ENCODE peak calls at places on chromosomes 16 and 17, in nine cellular contexts. L is CD8-positive, alpha-beta T cell; B is stomach; O is AG10803; I is nephron progenitor cell; V is adrenal gland; T is H9; M is fibroblast of pulmonary artery; P is endodermal cell. A is an unnamed sample.

GRCh38 chr16:85901110-85901509 is 2.1 kb downstream of the IRF8 start:
- DNase-seq in L (no peak), B (no peak), O (no peak), I (no peak), V (no peak), T (no peak), M (no peak), P (no peak), A (no peak)

GRCh38 chr17:10640475-10640874 is 16.6 kb downstream of the MYH3 start:
- DNase-seq in L (no peak), B (no peak), O (peak; percentile 70), I (no peak), V (no peak), T (no peak), M (peak; percentile 6), P (no peak), A (peak; percentile 91)

GRCh38 chr16:14572535-14572934 is 57.5 kb downstream of the PARN start:
- DNase-seq in L (no peak), B (no peak), O (no peak), I (no peak), V (no peak), T (no peak), M (no peak), P (no peak), A (no peak)

GRCh38 chr17:9204623-9205329 is 183.5 kb downstream of the NTN1 start:
- DNase-seq in L (no peak), B (no peak), O (no peak), I (no peak), V (no peak), T (no peak), M (no peak), P (no peak), A (no peak)

GRCh38 chr16:81610144-81610842 is 165.7 kb downstream of the CMIP start:
- DNase-seq in L (no peak), B (peak; percentile 58), O (peak; percentile 81), I (no peak), V (peak; percentile 92), T (no peak), M (peak; percentile 79), P (no peak), A (peak; percentile 76)

GRCh38 chr17:58513391-58513912 is 986 bp downstream of the MTMR4 start:
- DNase-seq in L (no peak), B (no peak), O (no peak), I (no peak), V (no peak), T (no peak), M (no peak), P (no peak), A (no peak)

GRCh38 chr17:72121164-72122001 is 563 bp downstream of the SOX9 start:
- DNase-seq in L (no peak), B (peak; percentile 50), O (peak; percentile 50), I (peak; percentile 68), V (no peak), T (peak; percentile 73), M (peak; percentile 70), P (peak; percentile 90), A (peak; percentile 40)

GRCh38 chr16:84190731-84191388 is at the start of gene ADAD2:
- DNase-seq in L (no peak), B (no peak), O (no peak), I (no peak), V (no peak), T (peak; percentile 70), M (no peak), P (peak; percentile 85), A (no peak)

GRCh38 chr16:29863669-29863984 is 601 bp upstream of the CDIPT start:
- DNase-seq in L (no peak), B (no peak), O (no peak), I (no peak), V (no peak), T (no peak), M (no peak), P (no peak), A (no peak)

GRCh38 chr17:58303981-58304734 is 23.4 kb upstream of the MPO start:
- DNase-seq in L (peak; percentile 73), B (peak; percentile 52), O (peak; percentile 29), I (peak; percentile 46), V (peak; percentile 61), T (peak; percentile 90), M (peak; percentile 44), P (peak; percentile 93), A (peak; percentile 36)

GRCh38 chr17:194844-195602 is 13.6 kb upstream of the DOC2B start:
- DNase-seq in L (no peak), B (no peak), O (no peak), I (no peak), V (no peak), T (no peak), M (no peak), P (no peak), A (no peak)

GRCh38 chr16:14300631-14301149 is 229.6 kb downstream of the MRTFB start:
- DNase-seq in L (peak; percentile 64), B (peak; percentile 72), O (peak; percentile 86), I (peak; percentile 46), V (peak; percentile 90), T (peak; percentile 65), M (peak; percentile 89), P (peak; percentile 85), A (peak; percentile 88)

GRCh38 chr17:45440161-45440859 is 7.6 kb upstream of the ARHGAP27 start:
- DNase-seq in L (no peak), B (no peak), O (no peak), I (no peak), V (no peak), T (peak; percentile 45), M (peak; percentile 33), P (peak; percentile 83), A (peak; percentile 19)

GRCh38 chr17:58121925-58122324 is 26.3 kb upstream of the OR4D1 start:
- DNase-seq in L (peak; percentile 63), B (no peak), O (peak; percentile 29), I (no peak), V (no peak), T (peak; percentile 53), M (peak; percentile 39), P (peak; percentile 75), A (peak; percentile 48)

GRCh38 chr16:3101018-3101840 is 2.1 kb upstream of the ZSCAN10 start:
- DNase-seq in L (peak; percentile 57), B (no peak), O (peak; percentile 23), I (no peak), V (no peak), T (peak; percentile 74), M (peak; percentile 40), P (peak; percentile 83), A (peak; percentile 39)
- TF ChIP-seq CTCF in L (peak; percentile 70), B (no peak), O (peak; percentile 63), I (peak; percentile 58), V (peak; percentile 37), T (peak; percentile 83), M (peak; percentile 58), P (peak; percentile 88), A (peak; percentile 67)

GRCh38 chr16:52529226-52529625 is 17.7 kb downstream of the TOX3 start:
- DNase-seq in L (no peak), B (no peak), O (no peak), I (no peak), V (no peak), T (no peak), M (no peak), P (no peak), A (no peak)

GRCh38 chr16:52526429-52526828 is 20.5 kb downstream of the TOX3 start:
- DNase-seq in L (no peak), B (no peak), O (no peak), I (no peak), V (no peak), T (no peak), M (no peak), P (no peak), A (no peak)

GRCh38 chr16:52526830-52527229 is 20.1 kb downstream of the TOX3 start:
- DNase-seq in L (no peak), B (no peak), O (no peak), I (no peak), V (no peak), T (no peak), M (no peak), P (no peak), A (no peak)

GRCh38 chr16:52532384-52532783 is 14.6 kb downstream of the TOX3 start:
- DNase-seq in L (no peak), B (no peak), O (no peak), I (no peak), V (no peak), T (no peak), M (no peak), P (no peak), A (no peak)

GRCh38 chr16:52528393-52529080 is 18.4 kb downstream of the TOX3 start:
- DNase-seq in L (no peak), B (peak; percentile 86), O (no peak), I (no peak), V (no peak), T (no peak), M (no peak), P (no peak), A (no peak)
- TF ChIP-seq CTCF in L (no peak), B (no peak), O (no peak), I (no peak), V (no peak), T (peak; percentile 50), M (no peak), P (peak; percentile 67), A (no peak)

GRCh38 chr16:58047557-58048348 is 22.2 kb downstream of the MMP15 start:
- DNase-seq in L (no peak), B (no peak), O (no peak), I (no peak), V (no peak), T (peak; percentile 61), M (peak; percentile 3), P (peak; percentile 74), A (no peak)
- TF ChIP-seq CTCF in L (no peak), B (no peak), O (no peak), I (no peak), V (no peak), T (no peak), M (no peak), P (no peak), A (no peak)

GRCh38 chr17:37505333-37505732 is 15.6 kb downstream of the DUSP14 start:
- DNase-seq in L (no peak), B (no peak), O (no peak), I (no peak), V (no peak), T (no peak), M (no peak), P (no peak), A (no peak)

GRCh38 chr17:37507108-37507507 is 17.4 kb downstream of the DUSP14 start:
- DNase-seq in L (no peak), B (no peak), O (no peak), I (no peak), V (no peak), T (no peak), M (no peak), P (peak; percentile 52), A (no peak)

GRCh38 chr17:37503148-37503547 is 13.5 kb downstream of the DUSP14 start:
- DNase-seq in L (no peak), B (no peak), O (no peak), I (no peak), V (no peak), T (no peak), M (no peak), P (no peak), A (no peak)

GRCh38 chr17:37510056-37510455 is 20.4 kb downstream of the DUSP14 start:
- DNase-seq in L (no peak), B (no peak), O (no peak), I (no peak), V (no peak), T (no peak), M (no peak), P (peak; percentile 61), A (no peak)

DNA sequence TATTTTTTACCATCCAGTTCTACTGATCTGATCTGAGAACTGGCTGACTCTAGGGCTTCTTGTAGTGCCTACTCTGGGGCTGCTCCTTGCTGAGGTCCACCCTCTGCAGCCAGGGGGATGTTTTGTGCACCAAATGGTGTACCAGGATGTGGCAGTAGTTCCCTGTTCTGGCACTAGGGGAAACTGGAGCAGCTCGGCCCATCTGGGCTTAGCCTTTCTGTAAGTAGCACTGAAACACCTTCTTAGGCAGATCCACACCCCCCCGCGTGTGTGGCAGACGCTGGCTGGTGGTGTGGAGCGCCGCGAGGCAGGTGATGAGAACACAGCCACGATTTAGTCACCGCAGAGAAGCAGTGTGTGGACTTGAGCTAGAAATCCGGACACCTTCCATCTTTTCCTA is 17.0 kb downstream of the DUSP14 start:
- DNase-seq in L (no peak), B (no peak), O (no peak), I (peak; percentile 41), V (no peak), T (peak; percentile 90), M (peak; percentile 43), P (peak; percentile 94), A (peak; percentile 51)
- TF ChIP-seq CTCF in L (no peak), B (no peak), O (peak; percentile 49), I (peak; percentile 52), V (peak; percentile 33), T (peak; percentile 76), M (peak; percentile 63), P (peak; percentile 83), A (peak; percentile 61)

A was measured in fibroblast of mammary gland.